ENCODE peak calls at places on chromosome 15, in ten cellular contexts. One of them, this sample, is unnamed. For H3K9me3, the result is how much of the 10 kb centered on the place peaks cover.

GRCh38 chr15:31360843-31361763 is 34.5 kb downstream of the KLF13 start:
- DNase-seq in K562: no peak
- DNase-seq in H9: no peak
- DNase-seq in iPS DF 6.9: no peak
- DNase-seq in hepatocyte: no peak
- DNase-seq in AG04450: no peak
- DNase-seq in neural progenitor cell: peak
- DNase-seq in A549: no peak
- DNase-seq in effector memory CD4-positive, alpha-beta T cell: peak
- DNase-seq in right cardiac atrium: peak
- DNase-seq in this sample: peak

GRCh38 chr15:68303560-68304436 is 26.3 kb downstream of the FEM1B start:
- DNase-seq in K562: no peak
- DNase-seq in H9: peak
- DNase-seq in iPS DF 6.9: no peak
- DNase-seq in hepatocyte: no peak
- DNase-seq in AG04450: no peak
- DNase-seq in neural progenitor cell: no peak
- DNase-seq in A549: no peak
- DNase-seq in effector memory CD4-positive, alpha-beta T cell: no peak
- DNase-seq in right cardiac atrium: no peak
- DNase-seq in this sample: no peak

GRCh38 chr15:66883322-66883911 is 181.4 kb downstream of the SMAD6 start:
- DNase-seq in K562: no peak
- DNase-seq in H9: peak
- DNase-seq in iPS DF 6.9: peak
- DNase-seq in hepatocyte: peak
- DNase-seq in AG04450: peak
- DNase-seq in neural progenitor cell: peak
- DNase-seq in A549: peak
- DNase-seq in effector memory CD4-positive, alpha-beta T cell: no peak
- DNase-seq in right cardiac atrium: peak
- DNase-seq in this sample: no peak

GRCh38 chr15:29535952-29536351 is 266.3 kb upstream of the NSMCE3 start:
- DNase-seq in K562: no peak
- DNase-seq in H9: no peak
- DNase-seq in iPS DF 6.9: no peak
- DNase-seq in hepatocyte: no peak
- DNase-seq in AG04450: no peak
- DNase-seq in neural progenitor cell: no peak
- DNase-seq in A549: no peak
- DNase-seq in effector memory CD4-positive, alpha-beta T cell: no peak
- DNase-seq in right cardiac atrium: no peak
- DNase-seq in this sample: no peak

GRCh38 chr15:60480888-60481287 is 1.9 kb upstream of the ICE2 start:
- DNase-seq in K562: no peak
- DNase-seq in H9: no peak
- DNase-seq in iPS DF 6.9: no peak
- DNase-seq in hepatocyte: no peak
- DNase-seq in AG04450: no peak
- DNase-seq in neural progenitor cell: no peak
- DNase-seq in A549: no peak
- DNase-seq in effector memory CD4-positive, alpha-beta T cell: no peak
- DNase-seq in right cardiac atrium: no peak
- DNase-seq in this sample: no peak

GRCh38 chr15:100101389-100102089 is 240.2 kb downstream of the ADAMTS17 start:
- DNase-seq in K562: no peak
- DNase-seq in H9: no peak
- DNase-seq in iPS DF 6.9: no peak
- DNase-seq in hepatocyte: no peak
- DNase-seq in AG04450: no peak
- DNase-seq in neural progenitor cell: no peak
- DNase-seq in A549: no peak
- DNase-seq in effector memory CD4-positive, alpha-beta T cell: no peak
- DNase-seq in right cardiac atrium: peak
- DNase-seq in this sample: no peak

GRCh38 chr15:77185242-77185785 is 114.4 kb upstream of the TSPAN3 start:
- DNase-seq in K562: no peak
- DNase-seq in H9: no peak
- DNase-seq in iPS DF 6.9: no peak
- DNase-seq in hepatocyte: no peak
- DNase-seq in AG04450: no peak
- DNase-seq in neural progenitor cell: no peak
- DNase-seq in A549: no peak
- DNase-seq in effector memory CD4-positive, alpha-beta T cell: no peak
- DNase-seq in right cardiac atrium: no peak
- DNase-seq in this sample: no peak

GRCh38 chr15:89664951-89665350 is 9.7 kb upstream of the KIF7 start:
- DNase-seq in K562: no peak
- DNase-seq in H9: no peak
- DNase-seq in iPS DF 6.9: no peak
- DNase-seq in hepatocyte: no peak
- DNase-seq in AG04450: no peak
- DNase-seq in neural progenitor cell: no peak
- DNase-seq in A549: no peak
- DNase-seq in effector memory CD4-positive, alpha-beta T cell: no peak
- DNase-seq in right cardiac atrium: no peak
- DNase-seq in this sample: no peak

GRCh38 chr15:64045106-64045435 is 1.2 kb downstream of the DAPK2 start:
- DNase-seq in K562: no peak
- DNase-seq in H9: no peak
- DNase-seq in iPS DF 6.9: no peak
- DNase-seq in hepatocyte: no peak
- DNase-seq in AG04450: no peak
- DNase-seq in neural progenitor cell: no peak
- DNase-seq in A549: no peak
- DNase-seq in effector memory CD4-positive, alpha-beta T cell: no peak
- DNase-seq in right cardiac atrium: no peak
- DNase-seq in this sample: no peak

GRCh38 chr15:31476866-31477265 is 150.2 kb downstream of the KLF13 start:
- DNase-seq in K562: no peak
- DNase-seq in H9: peak
- DNase-seq in iPS DF 6.9: no peak
- DNase-seq in hepatocyte: no peak
- DNase-seq in AG04450: no peak
- DNase-seq in neural progenitor cell: no peak
- DNase-seq in A549: no peak
- DNase-seq in effector memory CD4-positive, alpha-beta T cell: no peak
- DNase-seq in right cardiac atrium: no peak
- DNase-seq in this sample: no peak

GRCh38 chr15:61047783-61048182 is 181.3 kb downstream of the RORA start:
- DNase-seq in K562: no peak
- DNase-seq in H9: no peak
- DNase-seq in iPS DF 6.9: no peak
- DNase-seq in hepatocyte: no peak
- DNase-seq in AG04450: no peak
- DNase-seq in neural progenitor cell: no peak
- DNase-seq in A549: no peak
- DNase-seq in effector memory CD4-positive, alpha-beta T cell: no peak
- DNase-seq in right cardiac atrium: no peak
- DNase-seq in this sample: no peak

GRCh38 chr15:78216276-78217229 is 17.8 kb downstream of the ACSBG1 start:
- DNase-seq in K562: no peak
- DNase-seq in H9: no peak
- DNase-seq in iPS DF 6.9: no peak
- DNase-seq in hepatocyte: no peak
- DNase-seq in AG04450: no peak
- DNase-seq in neural progenitor cell: no peak
- DNase-seq in A549: peak
- DNase-seq in effector memory CD4-positive, alpha-beta T cell: no peak
- DNase-seq in right cardiac atrium: peak
- DNase-seq in this sample: no peak

GRCh38 chr15:66369773-66370651 is 13.5 kb upstream of the TIPIN start:
- DNase-seq in K562: peak
- DNase-seq in H9: no peak
- DNase-seq in iPS DF 6.9: no peak
- DNase-seq in hepatocyte: no peak
- DNase-seq in AG04450: no peak
- DNase-seq in neural progenitor cell: no peak
- DNase-seq in A549: peak
- DNase-seq in effector memory CD4-positive, alpha-beta T cell: no peak
- DNase-seq in right cardiac atrium: no peak
- DNase-seq in this sample: no peak

GRCh38 chr15:22227961-22228762 is 147.8 kb downstream of the OR4M2 start:
- DNase-seq in K562: no peak
- DNase-seq in H9: no peak
- DNase-seq in iPS DF 6.9: no peak
- DNase-seq in hepatocyte: no peak
- DNase-seq in AG04450: no peak
- DNase-seq in neural progenitor cell: no peak
- DNase-seq in A549: no peak
- DNase-seq in effector memory CD4-positive, alpha-beta T cell: no peak
- DNase-seq in right cardiac atrium: no peak
- DNase-seq in this sample: no peak
- H3K9me3 ChIP-seq in K562: under half
- H3K9me3 ChIP-seq in H9: half or more
- H3K9me3 ChIP-seq in iPS DF 6.9: under half
- H3K9me3 ChIP-seq in hepatocyte: under half
- H3K9me3 ChIP-seq in AG04450: half or more
- H3K9me3 ChIP-seq in neural progenitor cell: half or more
- H3K9me3 ChIP-seq in A549: under half
- H3K9me3 ChIP-seq in effector memory CD4-positive, alpha-beta T cell: under half
- H3K9me3 ChIP-seq in right cardiac atrium: under half
- H3K9me3 ChIP-seq in this sample: under half

GRCh38 chr15:79919749-79920511 is 23.1 kb upstream of the MTHFS start:
- DNase-seq in K562: no peak
- DNase-seq in H9: peak
- DNase-seq in iPS DF 6.9: no peak
- DNase-seq in hepatocyte: peak
- DNase-seq in AG04450: no peak
- DNase-seq in neural progenitor cell: peak
- DNase-seq in A549: no peak
- DNase-seq in effector memory CD4-positive, alpha-beta T cell: no peak
- DNase-seq in right cardiac atrium: no peak
- DNase-seq in this sample: no peak

GRCh38 chr15:79916424-79916823 is 19.6 kb upstream of the MTHFS start:
- DNase-seq in K562: no peak
- DNase-seq in H9: no peak
- DNase-seq in iPS DF 6.9: no peak
- DNase-seq in hepatocyte: peak
- DNase-seq in AG04450: no peak
- DNase-seq in neural progenitor cell: no peak
- DNase-seq in A549: no peak
- DNase-seq in effector memory CD4-positive, alpha-beta T cell: no peak
- DNase-seq in right cardiac atrium: no peak
- DNase-seq in this sample: no peak

GRCh38 chr15:79922512-79923067 is 25.8 kb upstream of the MTHFS start:
- DNase-seq in K562: no peak
- DNase-seq in H9: peak
- DNase-seq in iPS DF 6.9: no peak
- DNase-seq in hepatocyte: no peak
- DNase-seq in AG04450: no peak
- DNase-seq in neural progenitor cell: no peak
- DNase-seq in A549: no peak
- DNase-seq in effector memory CD4-positive, alpha-beta T cell: no peak
- DNase-seq in right cardiac atrium: no peak
- DNase-seq in this sample: no peak

GRCh38 chr15:79918278-79918677 is 21.5 kb upstream of the MTHFS start:
- DNase-seq in K562: no peak
- DNase-seq in H9: peak
- DNase-seq in iPS DF 6.9: no peak
- DNase-seq in hepatocyte: peak
- DNase-seq in AG04450: no peak
- DNase-seq in neural progenitor cell: peak
- DNase-seq in A549: no peak
- DNase-seq in effector memory CD4-positive, alpha-beta T cell: no peak
- DNase-seq in right cardiac atrium: no peak
- DNase-seq in this sample: no peak

DNA sequence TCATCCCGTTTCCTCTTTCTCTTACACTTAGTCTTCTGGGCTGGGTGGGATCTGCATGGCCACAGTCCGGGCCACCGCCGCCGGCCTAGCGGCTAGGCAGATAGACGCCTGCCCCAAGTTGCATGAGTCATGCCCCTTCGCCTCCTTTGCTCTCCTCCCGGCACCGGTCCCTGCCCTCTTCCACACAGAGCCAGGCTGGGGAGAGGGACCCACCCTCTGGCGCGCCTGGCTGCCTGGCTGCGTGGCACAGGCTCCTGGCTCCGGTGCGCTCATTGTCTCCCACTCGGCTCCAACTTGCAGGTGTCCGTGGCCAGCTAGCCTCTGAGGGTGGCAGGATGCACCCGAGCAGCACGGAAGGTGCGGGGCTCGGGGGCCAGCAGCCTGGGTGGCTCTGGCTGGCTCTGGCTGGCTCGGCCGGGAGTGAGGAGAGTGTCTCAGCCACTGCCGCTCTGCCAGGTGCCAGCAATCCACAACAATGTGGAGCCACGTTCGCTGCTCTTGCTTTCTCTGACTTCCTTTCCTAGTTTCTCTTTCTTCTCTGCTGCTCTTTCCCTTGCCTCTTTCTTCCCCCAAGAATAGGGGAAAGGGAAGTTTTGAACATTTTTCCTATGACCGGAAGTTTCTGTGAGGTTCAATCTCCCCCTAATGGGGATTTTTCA is 22.4 kb upstream of the MTHFS start:
- DNase-seq in K562: no peak
- DNase-seq in H9: peak
- DNase-seq in iPS DF 6.9: no peak
- DNase-seq in hepatocyte: peak
- DNase-seq in AG04450: no peak
- DNase-seq in neural progenitor cell: peak
- DNase-seq in A549: no peak
- DNase-seq in effector memory CD4-positive, alpha-beta T cell: no peak
- DNase-seq in right cardiac atrium: peak
- DNase-seq in this sample: no peak
- H3K9me3 ChIP-seq in K562: under half
- H3K9me3 ChIP-seq in H9: under half
- H3K9me3 ChIP-seq in iPS DF 6.9: under half
- H3K9me3 ChIP-seq in hepatocyte: under half
- H3K9me3 ChIP-seq in AG04450: half or more
- H3K9me3 ChIP-seq in neural progenitor cell: under half
- H3K9me3 ChIP-seq in A549: half or more
- H3K9me3 ChIP-seq in effector memory CD4-positive, alpha-beta T cell: under half
- H3K9me3 ChIP-seq in right cardiac atrium: under half
- H3K9me3 ChIP-seq in this sample: under half

GRCh38 chr15:25717116-25717755 is 145.9 kb downstream of the ATP10A start:
- DNase-seq in K562: no peak
- DNase-seq in H9: no peak
- DNase-seq in iPS DF 6.9: no peak
- DNase-seq in hepatocyte: no peak
- DNase-seq in AG04450: no peak
- DNase-seq in neural progenitor cell: no peak
- DNase-seq in A549: no peak
- DNase-seq in effector memory CD4-positive, alpha-beta T cell: no peak
- DNase-seq in right cardiac atrium: no peak
- DNase-seq in this sample: no peak
- H3K9me3 ChIP-seq in K562: under half
- H3K9me3 ChIP-seq in H9: under half
- H3K9me3 ChIP-seq in iPS DF 6.9: under half
- H3K9me3 ChIP-seq in hepatocyte: under half
- H3K9me3 ChIP-seq in AG04450: under half
- H3K9me3 ChIP-seq in neural progenitor cell: under half
- H3K9me3 ChIP-seq in A549: under half
- H3K9me3 ChIP-seq in effector memory CD4-positive, alpha-beta T cell: under half
- H3K9me3 ChIP-seq in right cardiac atrium: under half
- H3K9me3 ChIP-seq in this sample: under half

DNA sequence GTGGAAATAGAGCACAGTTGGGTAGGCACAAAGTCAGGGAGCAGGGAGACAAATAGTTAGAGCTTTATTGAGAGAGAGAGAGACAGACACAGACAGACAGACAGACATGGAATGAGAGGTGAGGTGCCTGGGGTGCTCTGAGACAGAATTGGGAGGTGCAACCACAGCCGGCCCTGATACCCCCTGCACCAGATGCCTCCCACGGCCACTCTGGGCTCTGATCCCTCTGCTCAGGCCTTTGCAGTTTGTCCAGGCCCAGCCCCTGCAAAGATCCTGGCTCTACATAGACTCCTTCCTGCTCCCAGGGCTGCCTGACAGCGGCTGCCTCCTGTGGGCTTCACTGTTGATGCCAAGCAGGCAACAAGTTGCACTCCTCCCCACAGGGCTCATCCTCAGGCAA is 283.8 kb downstream of the GABRG3 start:
- DNase-seq in K562: no peak
- DNase-seq in H9: no peak
- DNase-seq in iPS DF 6.9: no peak
- DNase-seq in hepatocyte: no peak
- DNase-seq in AG04450: no peak
- DNase-seq in neural progenitor cell: no peak
- DNase-seq in A549: no peak
- DNase-seq in effector memory CD4-positive, alpha-beta T cell: no peak
- DNase-seq in right cardiac atrium: no peak
- DNase-seq in this sample: no peak
- H3K9me3 ChIP-seq in K562: under half
- H3K9me3 ChIP-seq in H9: under half
- H3K9me3 ChIP-seq in iPS DF 6.9: under half
- H3K9me3 ChIP-seq in hepatocyte: under half
- H3K9me3 ChIP-seq in AG04450: under half
- H3K9me3 ChIP-seq in neural progenitor cell: under half
- H3K9me3 ChIP-seq in A549: under half
- H3K9me3 ChIP-seq in effector memory CD4-positive, alpha-beta T cell: under half
- H3K9me3 ChIP-seq in right cardiac atrium: under half
- H3K9me3 ChIP-seq in this sample: under half